ENCODE peak calls at places on chromosomes 12 and 14, in six cellular contexts. One of them, this sample, is unnamed.

GRCh38 chr12:78392918-78393317 is 471.7 kb upstream of the SYT1 start:
- DNase-seq in dermis blood vessel endothelial cell: peak
- DNase-seq in ureter: no peak
- DNase-seq in lower leg skin: no peak
- DNase-seq in NCI-H446 treated with DMSO at 0.1 percent for 48 hours: peak
- DNase-seq in BJ: no peak
- DNase-seq in this sample: peak

GRCh38 chr12:91704446-91704845 is 441.2 kb downstream of the BTG1 start:
- DNase-seq in dermis blood vessel endothelial cell: peak
- DNase-seq in ureter: no peak
- DNase-seq in lower leg skin: no peak
- DNase-seq in NCI-H446 treated with DMSO at 0.1 percent for 48 hours: peak
- DNase-seq in BJ: no peak
- DNase-seq in this sample: peak

GRCh38 chr12:12486661-12487240 is 75.9 kb downstream of the DUSP16 start:
- DNase-seq in dermis blood vessel endothelial cell: no peak
- DNase-seq in ureter: no peak
- DNase-seq in lower leg skin: no peak
- DNase-seq in NCI-H446 treated with DMSO at 0.1 percent for 48 hours: no peak
- DNase-seq in BJ: no peak
- DNase-seq in this sample: no peak

GRCh38 chr14:35285168-35285990 is 6.8 kb upstream of the PSMA6 start:
- DNase-seq in dermis blood vessel endothelial cell: peak
- DNase-seq in ureter: no peak
- DNase-seq in lower leg skin: no peak
- DNase-seq in NCI-H446 treated with DMSO at 0.1 percent for 48 hours: no peak
- DNase-seq in BJ: no peak
- DNase-seq in this sample: no peak

GRCh38 chr12:122851820-122852219 is 16.6 kb downstream of the HIP1R start:
- DNase-seq in dermis blood vessel endothelial cell: peak
- DNase-seq in ureter: no peak
- DNase-seq in lower leg skin: no peak
- DNase-seq in NCI-H446 treated with DMSO at 0.1 percent for 48 hours: no peak
- DNase-seq in BJ: no peak
- DNase-seq in this sample: no peak

GRCh38 chr12:49543221-49543913 is 4.5 kb downstream of the KCNH3 start:
- DNase-seq in dermis blood vessel endothelial cell: no peak
- DNase-seq in ureter: no peak
- DNase-seq in lower leg skin: peak
- DNase-seq in NCI-H446 treated with DMSO at 0.1 percent for 48 hours: no peak
- DNase-seq in BJ: no peak
- DNase-seq in this sample: no peak

GRCh38 chr12:124940393-124941169 is 26.1 kb upstream of the UBC start:
- DNase-seq in dermis blood vessel endothelial cell: peak
- DNase-seq in ureter: peak
- DNase-seq in lower leg skin: peak
- DNase-seq in NCI-H446 treated with DMSO at 0.1 percent for 48 hours: no peak
- DNase-seq in BJ: peak
- DNase-seq in this sample: no peak

GRCh38 chr14:60653709-60654161 is 4.5 kb upstream of the SIX1 start:
- DNase-seq in dermis blood vessel endothelial cell: no peak
- DNase-seq in ureter: no peak
- DNase-seq in lower leg skin: no peak
- DNase-seq in NCI-H446 treated with DMSO at 0.1 percent for 48 hours: no peak
- DNase-seq in BJ: no peak
- DNase-seq in this sample: no peak

GRCh38 chr12:109670647-109671046 is 43.0 kb upstream of the FAM222A start:
- DNase-seq in dermis blood vessel endothelial cell: no peak
- DNase-seq in ureter: no peak
- DNase-seq in lower leg skin: no peak
- DNase-seq in NCI-H446 treated with DMSO at 0.1 percent for 48 hours: no peak
- DNase-seq in BJ: no peak
- DNase-seq in this sample: no peak

GRCh38 chr14:89422181-89422951 is 5.3 kb upstream of the FOXN3 start:
- DNase-seq in dermis blood vessel endothelial cell: no peak
- DNase-seq in ureter: peak
- DNase-seq in lower leg skin: no peak
- DNase-seq in NCI-H446 treated with DMSO at 0.1 percent for 48 hours: no peak
- DNase-seq in BJ: no peak
- DNase-seq in this sample: no peak

GRCh38 chr12:106633451-106633823 is 50.6 kb downstream of the RFX4 start:
- DNase-seq in dermis blood vessel endothelial cell: no peak
- DNase-seq in ureter: no peak
- DNase-seq in lower leg skin: no peak
- DNase-seq in NCI-H446 treated with DMSO at 0.1 percent for 48 hours: no peak
- DNase-seq in BJ: no peak
- DNase-seq in this sample: no peak

GRCh38 chr12:32718926-32719325 is 36.8 kb downstream of the YARS2 start:
- DNase-seq in dermis blood vessel endothelial cell: no peak
- DNase-seq in ureter: no peak
- DNase-seq in lower leg skin: no peak
- DNase-seq in NCI-H446 treated with DMSO at 0.1 percent for 48 hours: no peak
- DNase-seq in BJ: no peak
- DNase-seq in this sample: no peak

GRCh38 chr12:122306407-122306806 is 40.1 kb upstream of the VPS33A start:
- DNase-seq in dermis blood vessel endothelial cell: no peak
- DNase-seq in ureter: no peak
- DNase-seq in lower leg skin: no peak
- DNase-seq in NCI-H446 treated with DMSO at 0.1 percent for 48 hours: no peak
- DNase-seq in BJ: no peak
- DNase-seq in this sample: no peak

GRCh38 chr12:49951411-49952105 is 1.0 kb downstream of the AQP2 start:
- DNase-seq in dermis blood vessel endothelial cell: no peak
- DNase-seq in ureter: no peak
- DNase-seq in lower leg skin: no peak
- DNase-seq in NCI-H446 treated with DMSO at 0.1 percent for 48 hours: no peak
- DNase-seq in BJ: no peak
- DNase-seq in this sample: no peak

GRCh38 chr12:124504273-124505000 is 63.0 kb downstream of the NCOR2 start:
- DNase-seq in dermis blood vessel endothelial cell: no peak
- DNase-seq in ureter: no peak
- DNase-seq in lower leg skin: no peak
- DNase-seq in NCI-H446 treated with DMSO at 0.1 percent for 48 hours: no peak
- DNase-seq in BJ: no peak
- DNase-seq in this sample: peak

GRCh38 chr14:106538193-106538592 is 1011.8 kb downstream of the TMEM121 start:
- DNase-seq in dermis blood vessel endothelial cell: no peak
- DNase-seq in ureter: no peak
- DNase-seq in lower leg skin: no peak
- DNase-seq in NCI-H446 treated with DMSO at 0.1 percent for 48 hours: no peak
- DNase-seq in BJ: no peak
- DNase-seq in this sample: no peak